ENCODE peak calls at places on chromosomes 16 and 17, in ten cellular contexts. A is cardiac muscle cell; D is stomach; U is transverse colon; M is astrocyte of the spinal cord; T is CD8-positive, alpha-beta T cell; Z is epithelial cell of esophagus; K is fibroblast of the aortic adventitia; E is cardiac fibroblast; N is upper lobe of right lung. X is an unnamed sample.
A peak's percentile ranks its signal among the peaks of the same experiment; 100 is the strongest.

GRCh38 chr17:78016852-78017251 is 58.3 kb downstream of the TNRC6C start:
- DNase-seq in U (no peak), N (no peak), K (no peak), E (no peak), D (no peak), M (no peak), T (no peak), A (no peak), Z (no peak), X (no peak)

GRCh38 chr17:38907930-38908675 is 17.3 kb upstream of the LASP1NB start:
- DNase-seq in K (no peak), E (no peak), U (no peak), N (no peak), Z (no peak), D (no peak), M (no peak), A (no peak), T (no peak), X (no peak)

GRCh38 chr16:69286941-69287713 is 24.0 kb upstream of the VPS4A start:
- DNase-seq in A (peak; percentile 78), K (peak; percentile 88), U (peak; percentile 26), T (peak; percentile 8), M (peak; percentile 83), N (peak; percentile 83), D (no peak), E (peak; percentile 88), Z (peak; percentile 72), X (peak; percentile 90)

GRCh38 chr16:72222503-72222902 is 50.5 kb upstream of the PMFBP1 start:
- DNase-seq in Z (no peak), U (no peak), A (no peak), T (no peak), M (no peak), E (no peak), K (no peak), N (no peak), D (no peak), X (no peak)

GRCh38 chr17:67974186-67974585 is 22.1 kb downstream of the C17orf58 start:
- DNase-seq in T (no peak), K (no peak), Z (no peak), A (no peak), E (no peak), D (no peak), M (no peak), U (no peak), N (no peak), X (no peak)

GRCh38 chr16:86664518-86665318 is 86.4 kb downstream of the FOXL1 start:
- DNase-seq in T (peak; percentile 22), M (peak; percentile 97), Z (peak; percentile 95), A (no peak), D (peak; percentile 49), U (peak; percentile 67), N (no peak), E (peak; percentile 89), K (peak; percentile 90), X (peak; percentile 87)

GRCh38 chr17:80941743-80942211 is 49.9 kb upstream of the CHMP6 start:
- DNase-seq in A (no peak), U (no peak), T (no peak), N (peak; percentile 64), K (no peak), D (no peak), M (no peak), E (peak; percentile 59), Z (no peak), X (peak; percentile 67)

GRCh38 chr17:74045608-74046007 is 157.9 kb upstream of the RPL38 start:
- DNase-seq in Z (no peak), E (no peak), M (no peak), U (no peak), T (no peak), A (no peak), K (no peak), D (no peak), N (no peak), X (no peak)

GRCh38 chr17:1977583-1978395 is 47.3 kb downstream of the RTN4RL1 start:
- DNase-seq in M (no peak), A (peak; percentile 68), K (no peak), E (no peak), Z (no peak), T (no peak), U (no peak), D (no peak), N (no peak), X (no peak)

GRCh38 chr16:17228048-17228707 is 242.6 kb downstream of the XYLT1 start:
- DNase-seq in K (no peak), U (no peak), E (no peak), T (no peak), M (no peak), N (no peak), Z (no peak), A (no peak), D (no peak), X (no peak)

GRCh38 chr17:59111539-59111938 is 4.9 kb upstream of the TRIM37 start:
- DNase-seq in E (no peak), Z (no peak), M (no peak), T (no peak), U (no peak), N (no peak), A (no peak), D (no peak), K (no peak), X (no peak)

DNA sequence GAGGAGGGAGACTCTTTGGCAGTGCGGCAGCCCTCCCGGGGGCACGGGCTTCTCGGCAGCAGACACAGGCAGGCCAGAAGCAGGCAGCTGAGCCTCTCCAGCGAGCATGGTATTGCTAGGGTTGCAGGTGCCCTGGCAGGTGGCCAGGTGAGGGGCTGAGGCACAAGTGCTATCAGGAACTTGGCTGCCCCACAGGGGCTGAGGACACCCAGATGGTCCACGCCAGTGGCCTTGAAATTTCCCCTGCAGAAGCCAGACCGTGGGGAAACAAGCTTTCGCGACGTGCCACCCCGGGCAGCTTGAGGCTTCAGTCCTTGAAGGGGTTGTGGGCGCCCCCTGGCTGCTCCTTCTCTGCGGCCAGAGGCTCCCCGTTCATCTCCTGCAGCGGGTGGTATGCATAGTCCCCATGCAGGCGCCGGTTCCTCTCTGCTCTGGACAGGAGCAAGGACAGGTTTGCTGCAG is 8.5 kb downstream of the NAGPA start:
- DNase-seq in M (no peak), U (peak; percentile 34), K (no peak), Z (no peak), D (peak; percentile 49), N (no peak), T (no peak), A (peak; percentile 70), E (no peak), X (peak; percentile 44)
- TF ChIP-seq CTCF in M (peak; percentile 58), U (no peak), K (peak; percentile 29), Z (no peak), D (no peak), N (peak; percentile 13), T (peak; percentile 3), A (peak; percentile 41), E (no peak), X (peak; percentile 62)

DNA sequence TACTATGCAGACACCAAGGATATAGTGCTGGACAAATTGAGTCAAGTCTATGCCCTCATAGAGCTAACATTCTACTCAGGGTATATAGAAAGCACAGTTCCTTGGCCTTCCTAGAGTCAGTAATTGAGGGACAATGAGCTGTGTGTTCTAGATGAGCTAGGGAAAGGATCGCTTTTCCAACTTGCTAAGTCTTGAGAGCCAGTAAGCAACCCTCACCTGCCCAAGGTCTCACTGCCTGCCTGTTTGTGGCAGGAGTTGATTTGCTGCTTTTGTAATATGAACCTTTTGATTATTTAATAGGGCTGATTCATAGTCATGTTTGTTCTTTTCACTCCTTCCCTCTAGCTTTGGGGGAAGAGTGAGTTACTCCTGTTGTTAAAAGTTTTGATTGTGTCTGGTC is 6.5 kb downstream of the DDX42 start:
- DNase-seq in N (no peak), D (peak; percentile 41), U (no peak), Z (peak; percentile 84), T (no peak), A (no peak), K (no peak), E (no peak), M (peak; percentile 22), X (peak; percentile 48)
- H3K4me3 ChIP-seq in N (no peak overlapping the region), D (no peak overlapping the region), U (no peak overlapping the region), Z (no peak overlapping the region), T (no peak overlapping the region), A (no peak overlapping the region), K (no peak overlapping the region), E (no peak overlapping the region), M (no peak overlapping the region), X (no peak overlapping the region)

GRCh38 chr17:76775021-76775420 is 37.1 kb downstream of the MFSD11 start:
- DNase-seq in N (no peak), T (no peak), K (no peak), U (no peak), A (no peak), E (no peak), Z (no peak), D (no peak), M (no peak), X (no peak)

GRCh38 chr17:76772842-76773521 is 35.1 kb downstream of the MFSD11 start:
- DNase-seq in D (no peak), Z (peak; percentile 89), K (peak; percentile 79), N (no peak), A (peak; percentile 51), E (peak; percentile 70), M (peak; percentile 72), U (no peak), T (peak; percentile 32), X (peak; percentile 71)
- TF ChIP-seq CTCF in D (no peak), Z (no peak), K (no peak), N (no peak), A (no peak), E (no peak), M (no peak), U (no peak), T (no peak), X (peak; percentile 11)

GRCh38 chr17:31877341-31877740 is 18.3 kb upstream of the COPRS start:
- DNase-seq in M (peak; percentile 43), D (no peak), Z (no peak), T (no peak), A (no peak), K (no peak), N (no peak), E (no peak), U (no peak), X (peak; percentile 53)

GRCh38 chr17:31875081-31875480 is 16.0 kb upstream of the COPRS start:
- DNase-seq in K (no peak), A (no peak), U (no peak), M (no peak), Z (no peak), T (no peak), D (no peak), N (no peak), E (no peak), X (no peak)

GRCh38 chr17:31880311-31880710 is 21.2 kb downstream of the UTP6 start:
- DNase-seq in T (no peak), E (no peak), U (no peak), D (no peak), K (no peak), A (no peak), Z (no peak), M (no peak), N (no peak), X (no peak)

GRCh38 chr17:31877911-31878702 is 19.1 kb upstream of the COPRS start:
- DNase-seq in T (no peak), A (no peak), K (peak; percentile 21), E (peak; percentile 10), N (no peak), M (peak; percentile 98), Z (no peak), U (no peak), D (no peak), X (peak; percentile 96)

DNA sequence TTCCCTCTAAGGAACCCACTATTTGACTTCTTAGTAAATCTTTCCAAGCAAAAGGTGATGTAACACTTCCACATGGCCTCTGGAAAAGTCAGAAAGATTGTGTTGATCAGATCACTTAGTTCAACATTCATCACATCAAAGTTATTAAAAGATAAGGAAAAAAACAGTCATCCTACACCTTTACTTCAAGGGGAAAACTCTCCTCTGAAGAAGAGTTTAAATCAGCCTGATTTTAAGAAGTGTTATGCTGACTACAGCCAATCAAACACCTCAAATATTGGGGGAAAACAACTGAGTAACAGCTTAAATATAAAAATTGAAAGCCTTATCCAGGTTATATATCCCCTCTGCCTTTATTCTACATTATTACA is 19.6 kb upstream of the COPRS start:
- DNase-seq in U (no peak), E (no peak), K (no peak), Z (no peak), N (no peak), M (no peak), T (no peak), D (no peak), A (no peak), X (no peak)
- H3K4me3 ChIP-seq in U (no peak overlapping the region), E (no peak overlapping the region), K (no peak overlapping the region), Z (no peak overlapping the region), N (no peak overlapping the region), M (no peak overlapping the region), T (no peak overlapping the region), D (no peak overlapping the region), A (no peak overlapping the region), X (no peak overlapping the region)

X was measured in choroid plexus epithelial cell.